ENCODE peak calls at places on chromosomes 6 and 20, in eight cellular contexts. M is K562, K is HCT116, C is endothelial cell of umbilical vein, Y is GM12878, O is H1, A is HepG2, F is SK-N-SH. Z is an unnamed sample.

GRCh38 chr20:57427239-57428127 is 36.3 kb downstream of the RBM38 start:
- DNase-seq in A (no peak), Y (no peak), M (no peak), K (no peak), F (no peak), O (no peak), C (no peak), Z (no peak)

GRCh38 chr6:169326067-169326799 is 72.6 kb upstream of the THBS2 start:
- DNase-seq in C (no peak), Y (no peak), F (peak; percentile 33), K (peak; percentile 44), M (no peak), A (peak; percentile 54), O (peak; percentile 72), Z (no peak)

GRCh38 chr20:25750765-25751696 is 54.4 kb upstream of the ZNF337 start:
- DNase-seq in M (peak; percentile 79), F (peak; percentile 83), O (no peak), K (no peak), C (peak; percentile 23), A (peak; percentile 70), Y (peak; percentile 9), Z (no peak)

GRCh38 chr20:16672299-16672698 is 57.5 kb upstream of the SNRPB2 start:
- DNase-seq in M (no peak), O (no peak), K (no peak), C (no peak), A (no peak), F (no peak), Y (no peak), Z (no peak)

GRCh38 chr6:22732186-22732970 is 163.0 kb downstream of the HDGFL1 start:
- DNase-seq in O (no peak), A (no peak), Y (no peak), C (no peak), M (no peak), F (no peak), K (no peak), Z (no peak)

GRCh38 chr6:75204959-75205775 is 686 bp downstream of the COL12A1 start:
- DNase-seq in A (no peak), M (no peak), F (peak; percentile 24), O (peak; percentile 74), C (peak; percentile 46), K (no peak), Y (no peak), Z (no peak)

GRCh38 chr20:63830821-63831593 is at the start of gene ZBTB46:
- DNase-seq in C (no peak), Y (no peak), M (peak; percentile 97), K (no peak), A (no peak), O (no peak), F (peak; percentile 99), Z (no peak)

GRCh38 chr6:119284861-119285521 is 64.6 kb downstream of the MAN1A1 start:
- DNase-seq in K (no peak), M (peak; percentile 32), Y (no peak), A (peak; percentile 72), F (no peak), O (peak; percentile 58), C (no peak), Z (no peak)

GRCh38 chr6:145032562-145032961 is 702.8 kb downstream of the EPM2A start:
- DNase-seq in O (no peak), K (no peak), F (no peak), Y (no peak), A (no peak), C (no peak), M (no peak), Z (no peak)

GRCh38 chr20:44622501-44623270 is 28.8 kb downstream of the ADA start:
- DNase-seq in A (no peak), C (no peak), F (no peak), K (no peak), O (no peak), M (no peak), Y (no peak), Z (no peak)

GRCh38 chr20:51513545-51513944 is 29.0 kb downstream of the NFATC2 start:
- DNase-seq in C (no peak), M (peak; percentile 40), A (no peak), O (no peak), F (no peak), Y (no peak), K (no peak), Z (no peak)

GRCh38 chr6:35919827-35920751 is 809 bp downstream of the SRPK1 start:
- DNase-seq in K (no peak), A (peak; percentile 56), Y (no peak), O (peak; percentile 66), C (peak; percentile 90), F (peak; percentile 56), M (peak; percentile 37), Z (no peak)

GRCh38 chr6:408599-409102 is 17.1 kb downstream of the IRF4 start:
- DNase-seq in A (peak; percentile 65), C (peak; percentile 26), O (no peak), K (peak; percentile 53), F (peak; percentile 61), M (peak; percentile 69), Y (no peak), Z (no peak)

GRCh38 chr6:25777031-25777430 is 22.5 kb downstream of the SLC17A4 start:
- DNase-seq in A (no peak), F (no peak), K (no peak), C (no peak), O (no peak), M (no peak), Y (no peak), Z (no peak)

GRCh38 chr6:27650620-27651370 is 177.9 kb upstream of the ZNF184 start:
- DNase-seq in A (peak; percentile 81), C (peak; percentile 22), M (peak; percentile 76), F (peak; percentile 61), Y (no peak), O (peak; percentile 92), K (peak; percentile 78), Z (no peak)

GRCh38 chr6:100948381-100949133 is 67.4 kb upstream of the ASCC3 start:
- DNase-seq in A (peak; percentile 92), Y (no peak), C (no peak), M (no peak), K (no peak), F (no peak), O (no peak), Z (no peak)

GRCh38 chr20:20407891-20408805 is 40.2 kb downstream of the INSM1 start:
- DNase-seq in C (no peak), O (no peak), M (no peak), A (peak; percentile 22), F (peak; percentile 76), Y (no peak), K (peak; percentile 3), Z (no peak)

GRCh38 chr6:34912715-34913464 is 23.8 kb downstream of the ANKS1A start:
- DNase-seq in F (no peak), M (no peak), O (no peak), C (peak; percentile 16), A (no peak), K (no peak), Y (peak; percentile 53), Z (no peak)

GRCh38 chr6:129603731-129604130 is 106.2 kb downstream of the ARHGAP18 start:
- DNase-seq in K (no peak), Y (no peak), C (no peak), O (no peak), A (no peak), F (no peak), M (no peak), Z (no peak)

GRCh38 chr20:911882-912600 is 4.1 kb downstream of the ANGPT4 start:
- DNase-seq in C (no peak), Y (no peak), K (peak; percentile 4), M (no peak), A (no peak), O (peak; percentile 52), F (no peak), Z (no peak)

GRCh38 chr6:16690244-16691142 is 70.8 kb downstream of the ATXN1 start:
- DNase-seq in Y (no peak), K (no peak), M (no peak), C (no peak), O (no peak), F (no peak), A (peak; percentile 72), Z (no peak)

GRCh38 chr6:156794963-156795362 is 17.8 kb downstream of the ARID1B start:
- DNase-seq in O (no peak), Y (no peak), C (no peak), K (no peak), M (no peak), F (no peak), A (no peak), Z (no peak)
- TF ChIP-seq POLR2AphosphoS5 in O (no peak), Y (no peak), C (no peak), K (no peak), M (no peak), F (no peak), A (no peak), Z (no peak)

GRCh38 chr20:54345301-54345724 is 130.1 kb upstream of the DOK5 start:
- DNase-seq in M (no peak), F (no peak), O (no peak), A (no peak), C (peak; percentile 81), Y (peak; percentile 33), K (peak; percentile 7), Z (no peak)
- H3K9ac ChIP-seq in M (no peak overlapping the region), F (peak overlapping the region; percentile 46), O (no peak overlapping the region), A (no peak overlapping the region), C (no peak overlapping the region), Y (no peak overlapping the region), K (no peak overlapping the region), Z (no peak overlapping the region)

GRCh38 chr6:33029297-33030184 is 20.1 kb upstream of the HLA-DOA start:
- DNase-seq in F (no peak), C (no peak), K (no peak), Y (peak; percentile 94), O (no peak), A (no peak), M (no peak), Z (no peak)
- TF ChIP-seq POLR2AphosphoS5 in F (no peak), C (no peak), K (no peak), Y (peak; percentile 94), O (no peak), A (no peak), M (no peak), Z (no peak)

GRCh38 chr6:52514514-52514913 is 62.3 kb downstream of the TRAM2 start:
- DNase-seq in Y (no peak), F (no peak), C (no peak), A (no peak), K (peak; percentile 51), O (no peak), M (no peak), Z (no peak)

GRCh38 chr6:52513464-52513863 is 63.4 kb downstream of the TRAM2 start:
- DNase-seq in M (no peak), F (no peak), C (no peak), A (no peak), O (no peak), K (no peak), Y (no peak), Z (no peak)

GRCh38 chr6:52512199-52512598 is 64.7 kb downstream of the TRAM2 start:
- DNase-seq in F (no peak), C (peak; percentile 92), M (peak; percentile 51), A (no peak), Y (no peak), O (no peak), K (peak; percentile 10), Z (no peak)

GRCh38 chr6:52515219-52515960 is 61.5 kb downstream of the TRAM2 start:
- DNase-seq in Y (no peak), C (no peak), A (peak; percentile 72), K (no peak), O (no peak), F (no peak), M (no peak), Z (no peak)

DNA sequence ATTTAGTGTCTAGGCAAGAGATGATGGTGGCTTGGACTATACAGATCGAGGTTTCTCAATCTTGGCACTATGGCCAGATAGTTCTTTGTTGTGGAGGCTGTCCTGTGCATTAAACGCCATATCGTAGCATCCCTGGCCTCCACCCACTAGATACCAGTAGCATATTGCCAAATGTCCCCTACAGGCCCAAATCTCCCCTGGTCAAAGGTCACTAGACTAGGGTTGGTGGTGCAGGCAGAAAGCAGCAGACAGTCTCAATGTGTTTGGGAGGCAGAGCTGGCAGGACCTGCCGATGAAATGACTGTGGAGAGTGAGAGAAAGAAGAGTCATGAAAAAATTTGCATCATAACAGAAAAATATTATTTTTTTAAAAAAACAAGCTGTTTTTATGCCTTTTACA is 63.0 kb downstream of the TRAM2 start:
- DNase-seq in Y (no peak), C (no peak), F (no peak), K (no peak), A (no peak), O (no peak), M (no peak), Z (no peak)
- H3K9ac ChIP-seq in Y (no peak overlapping the region), C (no peak overlapping the region), F (no peak overlapping the region), K (no peak overlapping the region), A (no peak overlapping the region), O (no peak overlapping the region), M (no peak overlapping the region), Z (no peak overlapping the region)

Z was measured in SK-N-MC.